ENCODE peak calls at places on chromosomes 13 and 19, in six cellular contexts. V is PC-3, O is lower leg skin, F is thoracic aorta, D is Peyer's patch, A is thyroid gland. S is an unnamed sample.

GRCh38 chr13:19567820-19568534 is 6.6 kb upstream of the TPTE2 start:
- DNase-seq in D (no peak), O (no peak), F (no peak), V (no peak), A (no peak), S (peak)

GRCh38 chr13:75458696-75459422 is 23.1 kb downstream of the TBC1D4 start:
- DNase-seq in F (no peak), A (peak), D (no peak), O (peak), V (no peak), S (peak)

GRCh38 chr13:96238861-96239260 is 149.0 kb downstream of the HS6ST3 start:
- DNase-seq in A (no peak), D (no peak), V (peak), F (no peak), O (no peak), S (no peak)

GRCh38 chr19:49436381-49437017 is 4.8 kb downstream of the SLC17A7 start:
- DNase-seq in D (peak), O (no peak), A (no peak), F (no peak), V (no peak), S (peak)

GRCh38 chr13:98576215-98576945 is 527 bp downstream of the STK24 start:
- DNase-seq in D (peak), F (no peak), O (no peak), V (no peak), A (peak), S (peak)

GRCh38 chr13:31245974-31246373 is 46.2 kb downstream of the B3GLCT start:
- DNase-seq in A (no peak), D (no peak), F (no peak), V (no peak), O (no peak), S (no peak)

GRCh38 chr19:54024660-54025059 is 33.2 kb downstream of the CACNG6 start:
- DNase-seq in V (peak), O (no peak), F (no peak), D (no peak), A (no peak), S (no peak)

GRCh38 chr19:2053601-2054389 is 2.8 kb upstream of the MKNK2 start:
- DNase-seq in V (no peak), F (no peak), A (no peak), D (no peak), O (no peak), S (peak)

GRCh38 chr19:28493881-28494280 is 719.1 kb downstream of the UQCRFS1 start:
- DNase-seq in O (no peak), F (no peak), V (no peak), D (no peak), A (no peak), S (no peak)

GRCh38 chr13:44734204-44734707 is 158.1 kb upstream of the TSC22D1 start:
- DNase-seq in F (no peak), V (peak), O (no peak), D (no peak), A (peak), S (no peak)

GRCh38 chr13:110713981-110714797 is 689 bp downstream of the ING1 start:
- DNase-seq in D (peak), O (peak), F (no peak), V (peak), A (peak), S (peak)

GRCh38 chr13:74073231-74073630 is 61.0 kb downstream of the KLF12 start:
- DNase-seq in D (no peak), O (no peak), V (no peak), F (no peak), A (no peak), S (no peak)

GRCh38 chr13:46893820-46894533 is 2.9 kb downstream of the HTR2A start:
- DNase-seq in O (peak), V (peak), A (peak), D (peak), F (no peak), S (peak)

GRCh38 chr19:19259741-19260140 is 13.4 kb downstream of the TM6SF2 start:
- DNase-seq in V (peak), A (no peak), D (no peak), F (no peak), O (no peak), S (peak)

GRCh38 chr13:20049558-20050473 is 91.3 kb downstream of the ZMYM2 start:
- DNase-seq in V (no peak), F (no peak), D (no peak), O (no peak), A (no peak), S (no peak)

GRCh38 chr13:68050746-68051145 is 820.6 kb upstream of the PCDH9 start:
- DNase-seq in F (no peak), D (no peak), O (no peak), A (no peak), V (peak), S (no peak)

GRCh38 chr13:45306966-45307365 is 34.0 kb downstream of the TPT1 start:
- DNase-seq in O (no peak), F (no peak), V (no peak), A (no peak), D (no peak), S (no peak)

GRCh38 chr19:10874019-10874418 is 2.7 kb downstream of the CARM1 start:
- DNase-seq in D (no peak), O (no peak), A (no peak), F (no peak), V (peak), S (no peak)

GRCh38 chr13:93004919-93005318 is 221.7 kb upstream of the GPC6 start:
- DNase-seq in O (no peak), F (no peak), D (no peak), V (no peak), A (no peak), S (no peak)

GRCh38 chr13:73893833-73894232 is 240.4 kb downstream of the KLF12 start:
- DNase-seq in O (no peak), F (no peak), V (no peak), A (no peak), D (no peak), S (no peak)

GRCh38 chr19:45215391-45216191 is 29.6 kb downstream of the EXOC3L2 start:
- DNase-seq in V (peak), A (peak), O (no peak), F (no peak), D (no peak), S (no peak)

GRCh38 chr19:46604781-46605355 is 3.7 kb downstream of the CALM3 start:
- DNase-seq in F (no peak), A (peak), D (peak), V (no peak), O (no peak), S (no peak)
- H3K4me3 ChIP-seq in F (peak), A (no peak), D (no peak), V (no peak), O (no peak), S (no peak)

DNA sequence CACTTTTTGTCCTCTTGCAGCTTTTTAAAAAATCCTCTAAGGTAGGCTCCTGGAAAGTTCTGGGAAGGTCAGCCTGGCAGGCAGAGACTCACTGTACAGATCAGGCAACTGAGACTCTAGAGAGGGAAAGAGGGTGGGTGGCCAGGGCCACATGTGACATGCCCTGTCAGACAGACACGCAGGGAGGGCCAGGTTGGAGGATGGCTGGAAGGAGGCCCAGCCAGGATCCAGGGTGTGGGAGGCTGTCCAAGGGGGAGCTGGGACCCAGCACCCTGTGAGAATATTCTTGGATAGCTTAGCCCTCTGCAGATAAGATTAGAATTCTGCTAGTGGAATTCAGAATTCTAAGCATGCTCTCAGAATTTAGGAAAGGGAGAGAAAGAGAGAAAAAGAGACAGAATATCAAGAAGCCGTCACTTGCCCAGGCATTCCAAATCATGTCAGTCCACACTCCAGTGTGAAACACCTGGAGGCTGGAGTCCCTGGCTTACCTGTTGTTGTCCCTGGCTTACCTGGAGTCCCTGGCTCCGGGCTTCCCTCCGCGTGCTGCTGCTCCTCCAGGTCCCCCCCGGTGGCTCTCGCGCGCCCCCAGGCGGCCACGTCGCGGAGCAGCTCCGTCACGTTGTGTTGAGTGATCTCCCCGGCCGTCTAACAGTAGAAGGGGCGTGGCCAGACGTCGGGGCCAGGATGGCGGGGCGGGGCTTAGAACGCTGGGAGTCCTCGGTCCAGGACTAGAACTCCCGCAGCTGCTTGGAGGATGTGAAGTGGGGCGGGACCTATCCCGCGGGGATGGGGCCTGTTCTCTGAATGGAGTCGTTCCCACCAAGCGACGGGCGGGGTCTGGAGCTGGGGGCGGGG is 2.8 kb upstream of the TNNI3 start:
- DNase-seq in A (peak), O (peak), F (peak), D (peak), V (peak), S (peak)
- TF ChIP-seq CTCF in A (peak), O (peak), F (peak), D (peak), V (peak), S (peak)

GRCh38 chr19:641702-642101 is 2.0 kb downstream of the FGF22 start:
- DNase-seq in O (no peak), D (no peak), A (no peak), F (no peak), V (no peak), S (no peak)

GRCh38 chr19:639251-640155 is at the start of gene FGF22:
- DNase-seq in O (peak), A (peak), V (peak), F (peak), D (peak), S (peak)

GRCh38 chr19:640606-641170 is 1.0 kb downstream of the FGF22 start:
- DNase-seq in V (no peak), A (no peak), D (no peak), F (no peak), O (no peak), S (no peak)

GRCh38 chr19:638901-639250 is 803 bp upstream of the FGF22 start:
- DNase-seq in V (no peak), A (no peak), F (no peak), O (no peak), D (no peak), S (no peak)

GRCh38 chr19:640156-640548 is 473 bp downstream of the FGF22 start:
- DNase-seq in A (no peak), V (no peak), D (no peak), O (no peak), F (no peak), S (no peak)
- H3K4me3 ChIP-seq in A (no peak), V (peak), D (peak), O (no peak), F (peak), S (no peak)

GRCh38 chr19:3302755-3303154 is 63.6 kb upstream of the NFIC start:
- DNase-seq in O (no peak), D (no peak), A (no peak), F (no peak), V (no peak), S (peak)
- TF ChIP-seq CTCF in O (no peak), D (no peak), A (no peak), F (no peak), V (no peak), S (no peak)

GRCh38 chr19:5339470-5339949 is 1.1 kb downstream of the PTPRS start:
- DNase-seq in D (no peak), A (no peak), V (no peak), O (no peak), F (no peak), S (no peak)

GRCh38 chr19:5339950-5340636 is 519 bp downstream of the PTPRS start:
- DNase-seq in A (no peak), F (no peak), O (no peak), D (no peak), V (peak), S (no peak)

GRCh38 chr19:5337886-5338595 is 2.6 kb downstream of the PTPRS start:
- DNase-seq in O (no peak), F (no peak), V (no peak), A (no peak), D (no peak), S (no peak)

GRCh38 chr19:5337126-5337525 is 3.5 kb downstream of the PTPRS start:
- DNase-seq in F (no peak), O (no peak), D (no peak), V (no peak), A (no peak), S (no peak)

GRCh38 chr19:5338661-5339469 is 1.7 kb downstream of the PTPRS start:
- DNase-seq in O (no peak), A (no peak), D (no peak), F (no peak), V (no peak), S (no peak)
- H3K4me3 ChIP-seq in O (no peak), A (no peak), D (peak), F (peak), V (peak), S (no peak)

GRCh38 chr19:38228491-38229439 is 4.7 kb upstream of the DPF1 start:
- DNase-seq in F (no peak), V (no peak), A (no peak), O (no peak), D (no peak), S (no peak)

GRCh38 chr19:38231918-38232317 is 7.9 kb upstream of the DPF1 start:
- DNase-seq in D (no peak), A (no peak), F (no peak), O (no peak), V (no peak), S (no peak)

GRCh38 chr19:38227272-38228004 is 3.4 kb upstream of the DPF1 start:
- DNase-seq in V (no peak), F (no peak), A (no peak), O (no peak), D (no peak), S (no peak)

GRCh38 chr19:38228005-38228377 is 4.0 kb upstream of the DPF1 start:
- DNase-seq in O (no peak), F (no peak), A (no peak), V (no peak), D (no peak), S (no peak)

GRCh38 chr19:38229585-38230073 is 5.6 kb upstream of the DPF1 start:
- DNase-seq in A (no peak), D (peak), V (peak), O (no peak), F (no peak), S (peak)
- TF ChIP-seq CTCF in A (no peak), D (no peak), V (no peak), O (no peak), F (no peak), S (no peak)

GRCh38 chr19:42131149-42132029 is 857 bp downstream of the POU2F2 start:
- DNase-seq in F (no peak), D (no peak), A (no peak), V (no peak), O (no peak), S (peak)
- H3K4me3 ChIP-seq in F (peak), D (peak), A (no peak), V (peak), O (no peak), S (peak)

GRCh38 chr13:35822666-35823065 is 308.5 kb downstream of the DCLK1 start:
- DNase-seq in F (no peak), V (no peak), D (no peak), A (no peak), O (no peak), S (no peak)

GRCh38 chr13:35830850-35831450 is 300.2 kb downstream of the DCLK1 start:
- DNase-seq in V (no peak), O (no peak), D (no peak), A (no peak), F (no peak), S (no peak)

GRCh38 chr13:35824825-35825224 is 306.4 kb downstream of the DCLK1 start:
- DNase-seq in D (no peak), O (no peak), A (no peak), F (no peak), V (no peak), S (no peak)

GRCh38 chr13:35824395-35824794 is 306.8 kb downstream of the DCLK1 start:
- DNase-seq in O (no peak), D (no peak), F (no peak), A (no peak), V (no peak), S (no peak)

GRCh38 chr13:35826626-35827254 is 304.4 kb downstream of the DCLK1 start:
- DNase-seq in A (no peak), V (no peak), O (no peak), D (no peak), F (no peak), S (peak)
- TF ChIP-seq CTCF in A (no peak), V (peak), O (no peak), D (no peak), F (no peak), S (peak)

DNA sequence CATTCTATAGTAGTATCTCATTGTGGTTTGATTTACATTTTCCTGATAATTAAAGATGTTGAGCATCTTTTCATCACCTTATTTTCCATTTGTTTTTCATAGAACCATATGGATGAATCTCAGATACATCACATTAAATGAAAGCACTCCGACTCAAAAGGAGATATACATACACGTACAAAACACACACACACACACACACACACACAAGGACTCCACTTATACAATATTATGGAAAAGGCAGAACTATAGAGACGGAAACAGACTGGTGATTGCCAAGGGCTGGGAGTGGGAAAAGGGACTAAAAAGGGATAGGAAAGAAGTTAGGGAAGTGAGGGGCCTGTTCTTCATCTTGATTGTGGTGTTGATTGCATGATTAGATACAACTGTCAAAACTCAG is 24.3 kb downstream of the ZNF585A start:
- DNase-seq in V (no peak), D (no peak), A (no peak), O (no peak), F (no peak), S (no peak)
- H3K4me3 ChIP-seq in V (no peak), D (no peak), A (no peak), O (no peak), F (no peak), S (no peak)

DNA sequence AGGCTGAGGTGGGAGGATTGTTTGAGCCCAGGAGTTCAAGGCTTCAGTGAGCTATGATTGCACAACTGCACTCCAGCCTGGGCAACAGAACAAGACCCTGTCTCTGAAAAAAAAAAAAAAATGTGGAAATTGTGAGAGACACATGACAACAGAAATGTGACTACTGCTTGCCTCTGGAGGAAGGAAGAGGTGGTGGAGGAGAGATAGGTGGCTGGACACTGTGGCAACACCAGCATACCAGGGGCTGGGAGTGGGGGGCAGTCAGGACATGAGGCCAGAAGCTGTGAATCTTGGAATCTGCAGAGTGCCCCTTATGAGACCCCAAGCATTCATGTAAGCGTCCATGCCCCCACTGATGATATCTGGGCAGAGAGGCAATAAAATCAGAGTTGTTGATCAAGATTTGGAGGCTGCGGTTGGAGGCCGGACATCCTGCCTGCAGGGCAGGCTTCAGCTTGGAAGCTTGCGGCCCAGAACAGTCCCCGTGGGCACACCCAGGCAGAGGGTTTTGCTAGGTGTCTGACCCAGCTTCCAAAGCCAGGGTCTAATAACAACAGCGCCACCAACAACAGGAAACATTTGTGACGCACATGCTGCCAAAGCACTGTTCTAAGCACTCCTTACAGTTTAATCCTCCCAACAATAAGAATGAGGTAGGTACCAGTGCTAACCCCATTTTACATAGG is 16.9 kb downstream of the FAM187B start:
- DNase-seq in F (no peak), D (peak), O (peak), V (no peak), A (peak), S (no peak)
- TF ChIP-seq CTCF in F (no peak), D (no peak), O (no peak), V (no peak), A (no peak), S (no peak)

S was measured in GM12865.